ENCODE peak calls at places on chromosome 6, in seven cellular contexts. One of them, this sample, is unnamed.

GRCh38 chr6:113632220-113632864 is 224.8 kb upstream of the MARCKS start:
- DNase-seq in spleen: no peak
- DNase-seq in GM06990: peak; percentile 71
- DNase-seq in progenitor cell of endocrine pancreas: no peak
- DNase-seq in GM20000: peak; percentile 33
- DNase-seq in fibroblast of pulmonary artery: peak; percentile 96
- DNase-seq in cardiac fibroblast: peak; percentile 91
- DNase-seq in this sample: no peak

GRCh38 chr6:157981395-157982296 is at the start of gene SYNJ2:
- DNase-seq in GM06990: peak; percentile 76
- DNase-seq in progenitor cell of endocrine pancreas: peak; percentile 73
- DNase-seq in GM20000: peak; percentile 89
- DNase-seq in fibroblast of pulmonary artery: peak; percentile 88
- DNase-seq in spleen: peak; percentile 96
- DNase-seq in cardiac fibroblast: peak; percentile 89
- DNase-seq in this sample: no peak

GRCh38 chr6:158154816-158155215 is 13.2 kb downstream of the SERAC1 start:
- DNase-seq in spleen: no peak
- DNase-seq in GM06990: no peak
- DNase-seq in cardiac fibroblast: no peak
- DNase-seq in fibroblast of pulmonary artery: no peak
- DNase-seq in progenitor cell of endocrine pancreas: no peak
- DNase-seq in GM20000: no peak
- DNase-seq in this sample: no peak

GRCh38 chr6:106334646-106335448 is 9.3 kb upstream of the ATG5 start:
- DNase-seq in spleen: peak; percentile 81
- DNase-seq in fibroblast of pulmonary artery: peak; percentile 61
- DNase-seq in GM06990: peak; percentile 15
- DNase-seq in cardiac fibroblast: peak; percentile 58
- DNase-seq in GM20000: peak; percentile 62
- DNase-seq in progenitor cell of endocrine pancreas: peak; percentile 14
- DNase-seq in this sample: no peak

GRCh38 chr6:45461486-45461885 is 83.8 kb upstream of the SUPT3H start:
- DNase-seq in GM06990: no peak
- DNase-seq in GM20000: no peak
- DNase-seq in spleen: no peak
- DNase-seq in fibroblast of pulmonary artery: peak; percentile 35
- DNase-seq in progenitor cell of endocrine pancreas: no peak
- DNase-seq in cardiac fibroblast: peak; percentile 39
- DNase-seq in this sample: no peak

GRCh38 chr6:165662671-165663282 is at the start of gene PDE10A:
- DNase-seq in GM06990: no peak
- DNase-seq in cardiac fibroblast: peak; percentile 89
- DNase-seq in GM20000: peak; percentile 58
- DNase-seq in progenitor cell of endocrine pancreas: peak; percentile 51
- DNase-seq in spleen: no peak
- DNase-seq in fibroblast of pulmonary artery: peak; percentile 80
- DNase-seq in this sample: peak; percentile 79

GRCh38 chr6:112117554-112117953 is 30.2 kb downstream of the FAM229B start:
- DNase-seq in fibroblast of pulmonary artery: peak; percentile 51
- DNase-seq in GM06990: no peak
- DNase-seq in progenitor cell of endocrine pancreas: no peak
- DNase-seq in GM20000: no peak
- DNase-seq in cardiac fibroblast: peak; percentile 22
- DNase-seq in spleen: no peak
- DNase-seq in this sample: no peak

GRCh38 chr6:35419431-35419830 is 32.7 kb upstream of the FANCE start:
- DNase-seq in fibroblast of pulmonary artery: peak; percentile 77
- DNase-seq in GM06990: no peak
- DNase-seq in progenitor cell of endocrine pancreas: no peak
- DNase-seq in GM20000: no peak
- DNase-seq in cardiac fibroblast: peak; percentile 81
- DNase-seq in spleen: no peak
- DNase-seq in this sample: no peak

GRCh38 chr6:129489215-129489765 is 220.7 kb downstream of the ARHGAP18 start:
- DNase-seq in GM06990: no peak
- DNase-seq in cardiac fibroblast: no peak
- DNase-seq in fibroblast of pulmonary artery: no peak
- DNase-seq in progenitor cell of endocrine pancreas: no peak
- DNase-seq in spleen: no peak
- DNase-seq in GM20000: no peak
- DNase-seq in this sample: no peak

GRCh38 chr6:151284012-151284411 is 44.2 kb downstream of the AKAP12 start:
- DNase-seq in spleen: no peak
- DNase-seq in progenitor cell of endocrine pancreas: no peak
- DNase-seq in fibroblast of pulmonary artery: no peak
- DNase-seq in cardiac fibroblast: no peak
- DNase-seq in GM20000: no peak
- DNase-seq in GM06990: peak; percentile 41
- DNase-seq in this sample: no peak

GRCh38 chr6:144653885-144654505 is 368.9 kb downstream of the UTRN start:
- DNase-seq in spleen: no peak
- DNase-seq in cardiac fibroblast: no peak
- DNase-seq in GM06990: peak; percentile 21
- DNase-seq in progenitor cell of endocrine pancreas: no peak
- DNase-seq in fibroblast of pulmonary artery: no peak
- DNase-seq in GM20000: peak; percentile 39
- DNase-seq in this sample: no peak

GRCh38 chr6:21791066-21791465 is 197.5 kb downstream of the SOX4 start:
- DNase-seq in fibroblast of pulmonary artery: no peak
- DNase-seq in spleen: no peak
- DNase-seq in GM06990: no peak
- DNase-seq in cardiac fibroblast: no peak
- DNase-seq in GM20000: no peak
- DNase-seq in progenitor cell of endocrine pancreas: no peak
- DNase-seq in this sample: no peak

GRCh38 chr6:51147756-51148155 is 329.1 kb downstream of the TFAP2B start:
- DNase-seq in fibroblast of pulmonary artery: no peak
- DNase-seq in spleen: no peak
- DNase-seq in progenitor cell of endocrine pancreas: no peak
- DNase-seq in GM20000: no peak
- DNase-seq in GM06990: no peak
- DNase-seq in cardiac fibroblast: no peak
- DNase-seq in this sample: no peak

GRCh38 chr6:162922816-162923215 is 195.0 kb downstream of the PACRG start:
- DNase-seq in fibroblast of pulmonary artery: no peak
- DNase-seq in spleen: no peak
- DNase-seq in GM06990: no peak
- DNase-seq in cardiac fibroblast: no peak
- DNase-seq in progenitor cell of endocrine pancreas: no peak
- DNase-seq in GM20000: no peak
- DNase-seq in this sample: no peak

GRCh38 chr6:53014034-53014433 is 18.9 kb upstream of the GSTA4 start:
- DNase-seq in progenitor cell of endocrine pancreas: no peak
- DNase-seq in cardiac fibroblast: peak; percentile 70
- DNase-seq in GM20000: no peak
- DNase-seq in GM06990: no peak
- DNase-seq in fibroblast of pulmonary artery: peak; percentile 58
- DNase-seq in spleen: no peak
- DNase-seq in this sample: no peak

GRCh38 chr6:159760602-159761057 is 1.2 kb upstream of the ACAT2 start:
- DNase-seq in cardiac fibroblast: peak; percentile 78
- DNase-seq in progenitor cell of endocrine pancreas: no peak
- DNase-seq in GM06990: no peak
- DNase-seq in fibroblast of pulmonary artery: peak; percentile 80
- DNase-seq in GM20000: no peak
- DNase-seq in spleen: no peak
- DNase-seq in this sample: no peak

GRCh38 chr6:159691963-159692287 is 1.1 kb downstream of the SOD2 start:
- DNase-seq in GM06990: peak; percentile 25
- DNase-seq in fibroblast of pulmonary artery: no peak
- DNase-seq in GM20000: peak; percentile 22
- DNase-seq in spleen: peak; percentile 77
- DNase-seq in cardiac fibroblast: no peak
- DNase-seq in progenitor cell of endocrine pancreas: no peak
- DNase-seq in this sample: no peak

GRCh38 chr6:118283759-118284158 is 264.3 kb upstream of the PLN start:
- DNase-seq in GM20000: peak; percentile 30
- DNase-seq in cardiac fibroblast: peak; percentile 77
- DNase-seq in progenitor cell of endocrine pancreas: peak; percentile 14
- DNase-seq in spleen: no peak
- DNase-seq in GM06990: no peak
- DNase-seq in fibroblast of pulmonary artery: peak; percentile 80
- DNase-seq in this sample: no peak

GRCh38 chr6:135667694-135668455 is 170.3 kb upstream of the AHI1 start:
- DNase-seq in spleen: peak; percentile 58
- DNase-seq in fibroblast of pulmonary artery: peak; percentile 39
- DNase-seq in cardiac fibroblast: peak; percentile 29
- DNase-seq in GM06990: no peak
- DNase-seq in progenitor cell of endocrine pancreas: no peak
- DNase-seq in GM20000: no peak
- DNase-seq in this sample: no peak

GRCh38 chr6:104596091-104596490 is 263.6 kb downstream of the HACE1 start:
- DNase-seq in fibroblast of pulmonary artery: no peak
- DNase-seq in cardiac fibroblast: no peak
- DNase-seq in spleen: no peak
- DNase-seq in GM06990: no peak
- DNase-seq in progenitor cell of endocrine pancreas: no peak
- DNase-seq in GM20000: no peak
- DNase-seq in this sample: no peak

GRCh38 chr6:166556871-166557322 is 29.6 kb downstream of the RAMACL start:
- DNase-seq in GM06990: no peak
- DNase-seq in fibroblast of pulmonary artery: peak; percentile 93
- DNase-seq in progenitor cell of endocrine pancreas: no peak
- DNase-seq in spleen: peak; percentile 86
- DNase-seq in GM20000: no peak
- DNase-seq in cardiac fibroblast: peak; percentile 98
- DNase-seq in this sample: no peak

GRCh38 chr6:15274696-15275387 is 29.0 kb downstream of the JARID2 start:
- DNase-seq in GM06990: no peak
- DNase-seq in spleen: no peak
- DNase-seq in fibroblast of pulmonary artery: peak; percentile 53
- DNase-seq in progenitor cell of endocrine pancreas: no peak
- DNase-seq in cardiac fibroblast: peak; percentile 44
- DNase-seq in GM20000: no peak
- DNase-seq in this sample: no peak
- TF ChIP-seq CTCF in GM06990: no peak
- TF ChIP-seq CTCF in spleen: no peak
- TF ChIP-seq CTCF in fibroblast of pulmonary artery: peak; percentile 31
- TF ChIP-seq CTCF in progenitor cell of endocrine pancreas: no peak
- TF ChIP-seq CTCF in cardiac fibroblast: peak; percentile 16
- TF ChIP-seq CTCF in GM20000: no peak
- TF ChIP-seq CTCF in this sample: no peak

DNA sequence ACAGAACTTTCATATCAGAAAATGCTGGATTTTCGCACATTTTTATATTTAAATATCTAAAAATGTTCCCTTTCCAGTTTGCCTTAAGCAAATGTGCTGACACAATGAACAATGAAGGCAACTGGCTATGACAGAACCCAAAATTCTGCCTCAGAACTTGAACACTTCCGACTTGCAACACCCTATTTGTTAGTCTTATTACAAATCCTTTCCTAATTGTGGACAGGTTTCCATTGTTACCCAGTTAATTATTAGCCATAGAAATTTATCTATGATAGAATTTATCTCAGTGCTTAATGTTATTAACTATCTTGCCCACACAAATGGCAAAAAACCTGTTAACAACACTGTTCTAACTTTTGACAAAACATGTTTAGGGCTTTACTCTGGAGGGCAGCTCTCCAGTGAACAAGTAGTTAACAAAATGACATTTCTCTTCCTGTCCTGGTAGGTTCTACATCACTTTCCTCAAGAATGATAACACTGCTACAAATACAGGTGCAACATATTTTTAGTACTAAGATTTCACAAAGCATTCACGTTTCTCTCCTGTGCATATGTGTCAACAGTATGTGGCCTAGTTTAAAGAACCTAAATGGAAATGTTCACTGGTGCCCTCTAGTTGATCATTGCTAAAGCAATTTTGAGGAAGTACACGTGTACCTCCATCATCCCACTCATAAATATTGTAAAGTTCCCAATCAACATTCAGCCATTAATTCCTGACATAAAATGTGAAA is 58.4 kb downstream of the HIVEP2 start:
- DNase-seq in spleen: no peak
- DNase-seq in progenitor cell of endocrine pancreas: no peak
- DNase-seq in fibroblast of pulmonary artery: peak; percentile 72
- DNase-seq in GM20000: no peak
- DNase-seq in cardiac fibroblast: peak; percentile 71
- DNase-seq in GM06990: peak; percentile 63
- DNase-seq in this sample: no peak
- TF ChIP-seq CTCF in spleen: no peak
- TF ChIP-seq CTCF in progenitor cell of endocrine pancreas: no peak
- TF ChIP-seq CTCF in fibroblast of pulmonary artery: peak; percentile 47
- TF ChIP-seq CTCF in GM20000: peak; percentile 1
- TF ChIP-seq CTCF in cardiac fibroblast: peak; percentile 30
- TF ChIP-seq CTCF in GM06990: peak; percentile 34
- TF ChIP-seq CTCF in this sample: peak; percentile 21

GRCh38 chr6:33583591-33584155 is 3.6 kb upstream of the BAK1 start:
- DNase-seq in progenitor cell of endocrine pancreas: no peak
- DNase-seq in GM06990: no peak
- DNase-seq in GM20000: no peak
- DNase-seq in cardiac fibroblast: no peak
- DNase-seq in fibroblast of pulmonary artery: no peak
- DNase-seq in spleen: peak; percentile 61
- DNase-seq in this sample: no peak
- TF ChIP-seq CTCF in progenitor cell of endocrine pancreas: peak; percentile 36
- TF ChIP-seq CTCF in GM06990: peak; percentile 24
- TF ChIP-seq CTCF in GM20000: no peak
- TF ChIP-seq CTCF in cardiac fibroblast: peak; percentile 54
- TF ChIP-seq CTCF in fibroblast of pulmonary artery: peak; percentile 32
- TF ChIP-seq CTCF in spleen: no peak
- TF ChIP-seq CTCF in this sample: peak; percentile 63

DNA sequence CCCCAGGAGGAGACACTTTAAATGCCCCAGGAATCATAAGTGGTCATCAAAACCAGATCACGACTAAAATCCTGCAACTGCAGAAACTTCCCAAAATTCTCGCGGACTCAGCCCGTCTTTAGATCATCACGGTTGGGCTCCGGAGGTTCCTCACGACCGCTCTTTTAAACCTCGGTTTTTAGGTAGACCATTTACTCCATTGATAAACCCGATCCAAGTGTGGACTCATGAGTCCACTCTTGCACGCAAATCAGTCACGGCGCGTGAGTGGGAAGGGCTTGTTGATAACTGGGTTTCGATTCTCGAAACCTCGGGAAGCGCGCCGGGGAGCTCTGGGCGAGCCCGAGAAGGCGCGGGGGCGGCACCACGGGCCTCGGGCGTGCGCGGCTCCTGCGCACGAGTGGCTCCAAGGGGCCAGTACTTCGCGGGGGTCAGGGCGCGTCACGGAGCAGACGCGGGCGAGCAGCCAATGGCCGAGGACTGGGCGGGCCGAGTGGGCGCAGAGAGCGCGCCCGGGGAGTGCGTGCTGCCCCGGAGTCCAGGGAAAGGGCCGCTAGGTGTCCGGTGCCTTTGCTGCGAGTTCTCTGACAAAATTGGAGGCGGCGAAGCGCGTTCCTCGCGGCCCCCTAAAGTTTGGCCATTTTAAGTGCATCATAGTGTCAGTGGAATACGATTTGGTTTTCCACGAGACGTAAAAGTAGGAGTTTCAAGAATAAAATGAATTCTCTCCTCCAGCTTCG is 658 bp upstream of the TENT5A start:
- DNase-seq in spleen: peak; percentile 97
- DNase-seq in fibroblast of pulmonary artery: peak; percentile 94
- DNase-seq in GM20000: peak; percentile 77
- DNase-seq in GM06990: peak; percentile 64
- DNase-seq in cardiac fibroblast: peak; percentile 97
- DNase-seq in progenitor cell of endocrine pancreas: peak; percentile 75
- DNase-seq in this sample: peak; percentile 85
- TF ChIP-seq CTCF in spleen: no peak
- TF ChIP-seq CTCF in fibroblast of pulmonary artery: peak; percentile 23
- TF ChIP-seq CTCF in GM20000: no peak
- TF ChIP-seq CTCF in GM06990: no peak
- TF ChIP-seq CTCF in cardiac fibroblast: peak; percentile 23
- TF ChIP-seq CTCF in progenitor cell of endocrine pancreas: no peak
- TF ChIP-seq CTCF in this sample: no peak

GRCh38 chr6:54288476-54288875 is 19.8 kb upstream of the TINAG start:
- DNase-seq in GM20000: no peak
- DNase-seq in progenitor cell of endocrine pancreas: no peak
- DNase-seq in GM06990: no peak
- DNase-seq in spleen: no peak
- DNase-seq in cardiac fibroblast: peak; percentile 16
- DNase-seq in fibroblast of pulmonary artery: peak; percentile 30
- DNase-seq in this sample: no peak
- TF ChIP-seq CTCF in GM20000: no peak
- TF ChIP-seq CTCF in progenitor cell of endocrine pancreas: no peak
- TF ChIP-seq CTCF in GM06990: no peak
- TF ChIP-seq CTCF in spleen: no peak
- TF ChIP-seq CTCF in cardiac fibroblast: no peak
- TF ChIP-seq CTCF in fibroblast of pulmonary artery: no peak
- TF ChIP-seq CTCF in this sample: no peak

This sample was measured in type B pancreatic cell.